ENCODE peak calls at places on chromosomes 1 and 21, in seven cellular contexts. T is mesendoderm, N is SJSA1, P is BJ, J is cardiac muscle cell, R is PC-3, L is uterus. A is an unnamed sample.
A peak's percentile ranks its signal among the peaks of the same experiment; 100 is the strongest.

GRCh38 chr1:161139765-161140164 is 7.3 kb upstream of the DEDD start:
- DNase-seq in L (no peak), R (peak; percentile 77), J (peak; percentile 67), P (no peak), N (no peak), T (peak; percentile 60), A (no peak)

GRCh38 chr1:228045405-228045804 is 37.1 kb upstream of the ARF1 start:
- DNase-seq in N (no peak), J (no peak), L (no peak), T (no peak), P (no peak), R (peak; percentile 30), A (no peak)

GRCh38 chr1:219938706-219939105 is 10.3 kb upstream of the SLC30A10 start:
- DNase-seq in T (no peak), R (peak; percentile 83), L (peak; percentile 20), N (no peak), P (no peak), J (no peak), A (no peak)

GRCh38 chr1:18300376-18300775 is 180.4 kb upstream of the KLHDC7A start:
- DNase-seq in R (no peak), P (no peak), J (no peak), N (no peak), L (no peak), T (peak; percentile 75), A (no peak)

GRCh38 chr1:65979145-65979544 is 186.4 kb downstream of the PDE4B start:
- DNase-seq in L (no peak), P (no peak), R (peak; percentile 22), J (peak; percentile 6), N (no peak), T (no peak), A (no peak)

GRCh38 chr1:113057006-113057405 is 16.0 kb upstream of the LRIG2 start:
- DNase-seq in J (no peak), N (no peak), L (no peak), P (no peak), R (no peak), T (peak; percentile 76), A (no peak)

GRCh38 chr1:4214826-4215225 is 314.8 kb upstream of the C1orf174 start:
- DNase-seq in L (no peak), P (no peak), T (no peak), R (no peak), N (no peak), J (no peak), A (no peak)

GRCh38 chr1:59737638-59738037 is 77.1 kb upstream of the HOOK1 start:
- DNase-seq in T (no peak), P (no peak), L (no peak), N (no peak), J (no peak), R (no peak), A (no peak)

GRCh38 chr1:160951443-160952128 is 3.0 kb downstream of the ITLN2 start:
- DNase-seq in T (peak; percentile 87), L (no peak), N (no peak), R (peak; percentile 91), J (peak; percentile 68), P (no peak), A (peak; percentile 64)

GRCh38 chr1:44870096-44870495 is 27.0 kb upstream of the PTCH2 start:
- DNase-seq in J (no peak), P (no peak), R (no peak), L (no peak), N (no peak), T (no peak), A (no peak)

GRCh38 chr1:31412732-31413404 is at the start of gene SERINC2:
- DNase-seq in L (no peak), T (peak; percentile 42), R (peak; percentile 71), N (no peak), P (no peak), J (peak; percentile 49), A (no peak)

GRCh38 chr1:239868117-239868516 is 223.6 kb upstream of the FMN2 start:
- DNase-seq in R (no peak), P (no peak), L (no peak), J (no peak), N (no peak), T (no peak), A (no peak)

GRCh38 chr1:77975386-77975785 is 3.5 kb downstream of the FUBP1 start:
- DNase-seq in J (no peak), N (no peak), T (no peak), P (no peak), L (no peak), R (peak; percentile 52), A (no peak)

GRCh38 chr1:17516303-17517214 is 22.9 kb upstream of the ARHGEF10L start:
- DNase-seq in J (no peak), T (peak; percentile 47), L (no peak), N (no peak), P (no peak), R (no peak), A (no peak)

GRCh38 chr1:40981702-40982448 is 2.4 kb downstream of the CTPS1 start:
- DNase-seq in R (no peak), L (peak; percentile 45), J (no peak), T (no peak), P (no peak), N (no peak), A (no peak)

GRCh38 chr21:33884361-33885157 is 31.0 kb downstream of the ATP5PO start:
- DNase-seq in N (no peak), T (no peak), L (no peak), J (no peak), P (peak; percentile 70), R (no peak), A (no peak)

GRCh38 chr21:46079357-46080170 is 18.3 kb upstream of the COL6A2 start:
- DNase-seq in P (peak; percentile 87), N (peak; percentile 85), J (no peak), T (no peak), L (peak; percentile 71), R (peak; percentile 38), A (peak; percentile 28)

GRCh38 chr1:233614743-233615521 is 1.0 kb downstream of the KCNK1 start:
- DNase-seq in N (no peak), J (peak; percentile 17), T (peak; percentile 48), P (no peak), R (peak; percentile 61), L (no peak), A (no peak)

GRCh38 chr1:231964955-231965354 is 338.4 kb downstream of the DISC1 start:
- DNase-seq in L (no peak), N (no peak), J (no peak), R (no peak), T (no peak), P (no peak), A (no peak)

GRCh38 chr1:236058141-236058626 is 6.7 kb downstream of the NID1 start:
- DNase-seq in J (no peak), P (peak; percentile 11), R (no peak), N (no peak), T (no peak), L (no peak), A (no peak)

GRCh38 chr1:70779571-70779970 is 268.0 kb downstream of the PTGER3 start:
- DNase-seq in T (no peak), R (peak; percentile 4), L (peak; percentile 22), J (no peak), N (no peak), P (peak; percentile 70), A (no peak)

GRCh38 chr1:27057389-27057788 is 44.7 kb upstream of the TENT5B start:
- DNase-seq in L (no peak), R (no peak), J (no peak), P (no peak), N (no peak), T (peak; percentile 49), A (no peak)

GRCh38 chr1:63653971-63654370 is 60.8 kb downstream of the PGM1 start:
- DNase-seq in N (no peak), P (no peak), L (no peak), R (no peak), J (no peak), T (no peak), A (no peak)

GRCh38 chr1:63645301-63645700 is 52.1 kb downstream of the PGM1 start:
- DNase-seq in L (no peak), J (no peak), P (no peak), R (no peak), T (no peak), N (no peak), A (no peak)

GRCh38 chr1:63648689-63649088 is 55.5 kb downstream of the PGM1 start:
- DNase-seq in J (no peak), L (no peak), R (no peak), N (no peak), T (no peak), P (no peak), A (no peak)

GRCh38 chr1:63651110-63651776 is 58.0 kb downstream of the PGM1 start:
- DNase-seq in L (no peak), J (peak; percentile 54), T (no peak), N (no peak), R (peak; percentile 7), P (no peak), A (no peak)
- H3K36me3 ChIP-seq in L (no peaks in the 10 kb centered on the region), J (peaks cover 36% of the 10 kb centered on the region), T (peaks cover 4% of the 10 kb centered on the region), N (peaks cover 17% of the 10 kb centered on the region), R (peaks cover 54% of the 10 kb centered on the region), P (peaks cover 2% of the 10 kb centered on the region), A (peaks cover 21% of the 10 kb centered on the region)

DNA sequence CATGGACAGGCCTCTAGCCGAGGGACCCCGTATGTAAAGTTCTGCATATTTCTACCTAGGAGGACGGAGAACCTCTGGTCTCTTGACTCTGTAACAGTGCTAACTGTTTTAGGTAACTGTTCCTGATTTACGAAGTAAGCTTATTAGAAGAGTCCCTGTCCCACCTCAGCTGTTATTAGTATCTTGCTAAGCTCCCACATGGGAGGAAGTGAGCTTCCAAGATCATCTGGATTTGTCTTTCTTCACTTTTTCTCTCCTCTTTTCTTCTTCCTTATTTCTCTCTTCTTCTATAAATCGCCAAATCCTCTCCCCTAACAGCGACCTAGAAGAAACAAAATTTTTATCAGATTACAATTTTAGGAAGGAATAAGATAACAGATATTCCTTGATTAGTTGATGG is 4.4 kb downstream of the CD53 start:
- DNase-seq in R (no peak), P (no peak), T (no peak), L (no peak), J (no peak), N (no peak), A (no peak)
- H3K4me3 ChIP-seq in R (no peak overlapping the region), P (no peak overlapping the region), T (no peak overlapping the region), L (no peak overlapping the region), J (no peak overlapping the region), N (no peak overlapping the region), A (no peak overlapping the region)

DNA sequence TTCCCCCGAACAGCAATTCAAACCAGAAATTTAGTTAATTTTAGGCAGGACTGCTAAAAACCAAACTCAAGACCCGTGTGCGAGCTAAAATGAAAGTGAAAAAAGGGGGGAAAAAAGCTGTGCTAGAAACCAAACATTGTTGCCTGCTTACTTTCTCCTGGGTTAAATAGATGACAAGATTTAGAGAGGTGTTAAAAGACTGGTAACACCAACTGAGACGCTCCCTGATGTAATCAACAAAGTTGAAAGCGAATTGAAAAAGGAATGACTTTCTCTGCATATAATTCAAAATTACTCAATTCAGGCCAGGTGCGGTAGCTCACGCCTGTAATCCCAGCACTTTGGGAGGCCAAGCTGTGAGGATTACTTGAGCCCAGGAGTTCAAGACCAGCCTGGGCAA is 6.8 kb downstream of the CDCA8 start:
- DNase-seq in N (no peak), J (no peak), L (no peak), R (no peak), P (no peak), T (no peak), A (no peak)
- H3K36me3 ChIP-seq in N (peaks cover 98% of the 10 kb centered on the region), J (peaks cover 19% of the 10 kb centered on the region), L (no peaks in the 10 kb centered on the region), R (peaks cover 74% of the 10 kb centered on the region), P (peaks cover 4% of the 10 kb centered on the region), T (peaks cover 24% of the 10 kb centered on the region), A (no peaks in the 10 kb centered on the region)

DNA sequence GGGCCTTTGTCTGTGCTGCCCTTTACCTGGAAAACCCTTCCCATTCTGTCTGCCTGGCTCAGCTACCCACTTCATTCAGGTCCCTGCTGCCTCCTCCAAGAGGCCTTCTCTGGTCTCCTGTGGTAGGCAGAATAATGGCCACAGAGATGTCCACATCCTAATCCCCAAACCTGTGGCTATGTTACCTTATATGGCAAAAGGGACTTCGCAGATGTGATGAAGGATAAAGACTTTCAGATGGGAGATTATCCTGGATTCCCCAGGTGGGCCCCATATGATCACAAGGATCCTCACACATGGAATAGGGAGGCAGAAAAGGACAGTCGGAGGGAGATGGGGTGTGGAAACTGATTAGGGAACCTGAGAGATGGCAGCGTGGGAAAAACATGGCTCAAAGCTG is 14.2 kb upstream of the RUNX3 start:
- DNase-seq in P (no peak), T (no peak), L (no peak), N (no peak), R (no peak), J (no peak), A (no peak)
- H3K4me3 ChIP-seq in P (no peak overlapping the region), T (no peak overlapping the region), L (no peak overlapping the region), N (no peak overlapping the region), R (no peak overlapping the region), J (no peak overlapping the region), A (no peak overlapping the region)

A was measured in lung.